ENCODE peak calls at places on chromosome 13, in five cellular contexts. P, J, V, U and B are unnamed samples.

GRCh38 chr13:48159436-48160225 is 64.7 kb upstream of the MED4 start:
- DNase-seq in P (no peak), J (no peak), V (no peak), U (peak), B (no peak)

GRCh38 chr13:66402546-66402945 is 827.6 kb downstream of the PCDH9 start:
- DNase-seq in P (no peak), J (no peak), V (no peak), U (no peak), B (no peak)

GRCh38 chr13:50132937-50133276 is 117.7 kb downstream of the KCNRG start:
- DNase-seq in P (no peak), J (no peak), V (no peak), U (no peak), B (no peak)

GRCh38 chr13:93819331-93819730 is 592.7 kb downstream of the GPC6 start:
- DNase-seq in P (no peak), J (no peak), V (no peak), U (no peak), B (no peak)

GRCh38 chr13:99995104-99995502 is 13.5 kb downstream of the ZIC2 start:
- DNase-seq in P (no peak), J (no peak), V (no peak), U (no peak), B (no peak)

GRCh38 chr13:110869805-110870706 is 44.8 kb downstream of the ANKRD10 start:
- DNase-seq in P (no peak), J (no peak), V (no peak), U (peak), B (no peak)

GRCh38 chr13:65892859-65893258 is 1337.3 kb downstream of the PCDH9 start:
- DNase-seq in P (no peak), J (no peak), V (no peak), U (no peak), B (no peak)

GRCh38 chr13:72221276-72221962 is 354.4 kb upstream of the DACH1 start:
- DNase-seq in P (no peak), J (no peak), V (no peak), U (peak), B (no peak)

GRCh38 chr13:97758317-97758716 is 195.2 kb upstream of the IPO5 start:
- DNase-seq in P (no peak), J (no peak), V (no peak), U (no peak), B (no peak)

GRCh38 chr13:45439781-45440462 is 21.7 kb upstream of the SLC25A30 start:
- DNase-seq in P (no peak), J (no peak), V (no peak), U (no peak), B (no peak)

GRCh38 chr13:110113284-110113764 is 193.6 kb downstream of the COL4A1 start:
- DNase-seq in P (no peak), J (no peak), V (no peak), U (no peak), B (no peak)

GRCh38 chr13:41645313-41645712 is 188.0 kb downstream of the RGCC start:
- DNase-seq in P (no peak), J (no peak), V (no peak), U (no peak), B (no peak)

GRCh38 chr13:99648266-99648665 is 147.0 kb downstream of the TM9SF2 start:
- DNase-seq in P (no peak), J (no peak), V (no peak), U (no peak), B (no peak)

GRCh38 chr13:37369618-37370017 is 228.9 kb downstream of the POSTN start:
- DNase-seq in P (no peak), J (no peak), V (no peak), U (no peak), B (no peak)

GRCh38 chr13:80374453-80374852 is 33.5 kb upstream of the SPRY2 start:
- DNase-seq in P (no peak), J (no peak), V (no peak), U (no peak), B (no peak)